ENCODE peak calls at places on chromosomes 7 and 10, in ten cellular contexts. C is astrocyte, L is prostate gland, N is BJ, R is AG09309, S is mammary epithelial cell, O is RWPE1, B is psoas muscle, I is body of pancreas, T is activated B cell treated with CpG ODN at 0.5 μM for 24 hours. V is an unnamed sample.

GRCh38 chr10:107733731-107734130 is 569.2 kb upstream of the SORCS1 start:
- DNase-seq in N (peak), S (no peak), B (no peak), I (no peak), C (peak), T (no peak), L (no peak), O (no peak), R (no peak), V (no peak)

GRCh38 chr7:88111136-88111748 is 108.6 kb downstream of the SRI start:
- DNase-seq in B (no peak), I (no peak), O (peak), N (peak), R (peak), T (no peak), S (peak), C (peak), L (no peak), V (no peak)

GRCh38 chr10:5948999-5949759 is 28.2 kb downstream of the IL15RA start:
- DNase-seq in N (no peak), S (peak), R (no peak), I (peak), B (peak), O (peak), T (no peak), C (peak), L (no peak), V (peak)

GRCh38 chr10:7071421-7071820 is 339.4 kb downstream of the SFMBT2 start:
- DNase-seq in B (no peak), O (no peak), R (no peak), S (no peak), L (no peak), T (no peak), N (no peak), I (no peak), C (no peak), V (no peak)

GRCh38 chr10:130998046-130998435 is 313.5 kb downstream of the TCERG1L start:
- DNase-seq in O (no peak), C (no peak), N (no peak), T (no peak), R (no peak), B (no peak), I (no peak), S (no peak), L (no peak), V (no peak)

GRCh38 chr7:21253740-21254687 is 173.9 kb upstream of the SP4 start:
- DNase-seq in N (no peak), I (peak), B (no peak), T (no peak), R (no peak), L (peak), S (peak), O (peak), C (peak), V (peak)

GRCh38 chr7:29538322-29538874 is 25.2 kb upstream of the PRR15 start:
- DNase-seq in R (no peak), S (no peak), B (no peak), T (no peak), C (no peak), L (no peak), O (no peak), I (no peak), N (no peak), V (no peak)

GRCh38 chr10:45239642-45240041 is 75.8 kb downstream of the OR13A1 start:
- DNase-seq in T (no peak), I (no peak), R (peak), O (no peak), B (no peak), C (peak), S (no peak), N (peak), L (no peak), V (no peak)

GRCh38 chr10:88032566-88032965 is 169.1 kb downstream of the PTEN start:
- DNase-seq in O (peak), S (peak), N (no peak), I (no peak), L (no peak), B (no peak), T (no peak), C (peak), R (no peak), V (no peak)

GRCh38 chr10:124665980-124666379 is 78.2 kb downstream of the FAM53B start:
- DNase-seq in B (no peak), I (no peak), O (no peak), N (no peak), T (no peak), C (peak), L (no peak), S (no peak), R (no peak), V (no peak)

GRCh38 chr10:3861785-3862184 is 76.8 kb upstream of the KLF6 start:
- DNase-seq in R (no peak), B (no peak), C (no peak), N (no peak), S (no peak), L (no peak), I (no peak), T (no peak), O (no peak), V (no peak)

GRCh38 chr10:86139066-86139657 is 227.4 kb downstream of the GRID1 start:
- DNase-seq in S (no peak), O (peak), R (no peak), C (no peak), T (no peak), I (peak), N (no peak), B (no peak), L (no peak), V (peak)
- TF ChIP-seq CTCF in S (no peak), O (peak), R (peak), C (no peak), T (no peak), I (peak), N (peak), B (peak), L (no peak), V (peak)

DNA sequence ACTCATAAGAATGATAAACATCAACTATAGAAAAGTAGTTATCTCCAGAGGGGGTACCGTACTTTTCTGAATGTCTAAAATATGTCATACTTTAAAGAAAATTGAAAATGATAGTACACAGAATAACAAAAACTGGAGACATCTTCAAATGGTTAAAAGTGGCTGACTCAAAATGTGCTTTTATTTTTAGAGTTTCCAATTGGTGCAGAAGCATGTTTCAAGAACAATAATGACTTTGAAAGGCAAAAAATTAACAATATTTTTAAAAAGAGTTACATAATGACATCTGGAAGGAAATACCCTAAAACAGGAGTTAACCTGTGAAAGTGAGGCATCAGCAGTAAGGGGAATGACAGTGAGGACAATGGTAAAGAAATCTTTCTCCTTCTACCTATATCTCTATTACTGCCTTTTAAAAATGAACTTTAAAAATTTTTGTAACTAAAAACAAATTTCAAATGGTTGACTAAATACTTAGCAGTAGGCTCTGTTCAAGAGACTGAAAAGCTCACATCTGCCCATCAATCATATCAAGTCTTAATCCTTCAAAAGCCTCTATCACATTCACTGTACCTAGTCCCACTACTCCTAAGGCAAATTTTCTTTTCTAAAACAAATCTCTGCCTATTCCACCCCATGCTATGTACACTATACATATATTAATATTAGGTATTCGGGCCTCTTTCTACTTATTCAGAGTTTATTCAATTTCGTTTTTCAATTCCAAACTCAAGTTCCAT is 3.0 kb downstream of the ASZ1 start:
- DNase-seq in I (no peak), R (no peak), N (no peak), L (no peak), O (no peak), T (no peak), C (no peak), B (no peak), S (no peak), V (no peak)
- TF ChIP-seq CTCF in I (no peak), R (no peak), N (no peak), L (no peak), O (no peak), T (no peak), C (no peak), B (no peak), S (no peak), V (no peak)

DNA sequence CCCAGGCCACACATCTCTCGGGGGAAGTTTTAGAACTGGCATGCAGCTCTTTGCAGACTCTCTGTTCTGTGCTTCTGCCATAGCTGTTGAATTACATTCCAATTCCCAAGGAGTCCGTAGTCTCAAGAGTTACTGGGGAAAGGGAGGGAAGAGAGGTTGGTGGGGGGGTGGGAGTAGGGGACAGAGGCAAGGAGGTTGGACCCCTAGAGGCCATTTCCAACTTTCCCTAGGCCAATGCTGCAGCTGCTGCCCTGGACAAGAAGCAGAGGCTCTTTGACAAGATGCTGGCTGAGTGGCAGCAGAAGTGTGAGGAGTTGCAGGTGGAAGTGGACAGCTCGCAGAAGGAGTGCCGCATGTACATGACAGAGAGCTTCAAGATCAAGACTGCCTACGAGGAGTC is 23.8 kb downstream of the MYH16 start:
- DNase-seq in C (no peak), I (no peak), R (no peak), S (no peak), N (no peak), B (no peak), L (no peak), O (no peak), T (no peak), V (no peak)
- TF ChIP-seq CTCF in C (no peak), I (no peak), R (no peak), S (no peak), N (no peak), B (no peak), L (no peak), O (no peak), T (no peak), V (no peak)

DNA sequence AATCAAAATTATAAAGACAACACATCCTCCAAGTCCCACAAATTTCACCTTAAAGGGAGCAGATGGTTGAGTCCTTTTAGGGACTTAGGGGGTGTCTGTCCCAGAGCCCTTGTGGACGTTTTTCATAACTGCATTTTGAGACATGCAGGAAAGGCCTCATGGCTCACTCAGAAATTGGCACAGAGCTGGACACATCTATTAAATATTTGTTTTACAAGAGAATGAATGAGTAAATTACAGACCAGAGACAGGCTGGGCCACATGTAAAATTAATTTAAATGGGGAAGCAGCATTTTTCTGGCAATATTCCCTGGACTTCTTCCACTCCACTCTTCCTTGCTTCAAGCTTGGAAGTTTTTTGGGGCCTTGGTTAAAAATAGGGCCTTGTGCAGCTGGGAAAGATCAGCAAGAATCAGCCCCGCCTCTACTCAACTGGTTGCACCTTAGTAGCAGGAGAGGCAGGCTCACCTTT is 20.0 kb downstream of the LAMB1 start:
- DNase-seq in B (no peak), L (peak), T (no peak), C (peak), R (no peak), N (peak), I (no peak), S (no peak), O (no peak), V (no peak)
- TF ChIP-seq CTCF in B (no peak), L (peak), T (no peak), C (peak), R (peak), N (peak), I (no peak), S (peak), O (no peak), V (peak)

DNA sequence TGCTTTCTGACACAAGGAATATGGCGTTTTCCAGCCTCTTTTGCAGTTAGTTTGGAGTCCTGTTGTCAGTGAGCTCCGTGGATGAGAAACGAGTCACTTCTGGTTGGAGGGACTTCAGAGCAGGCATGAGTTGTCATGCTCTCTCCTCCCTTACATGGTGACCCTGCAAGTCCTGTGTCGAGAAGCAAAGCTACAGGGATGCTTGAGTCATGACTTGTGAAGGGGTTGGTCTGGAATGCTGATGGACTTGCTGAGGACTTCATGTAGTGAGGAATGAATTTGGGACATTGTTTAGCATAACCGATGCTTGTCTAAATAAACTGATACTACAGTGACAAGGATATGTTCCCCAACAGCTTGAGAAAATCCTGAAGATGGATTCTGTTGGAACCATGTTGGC is 108.8 kb downstream of the ADCYAP1R1 start:
- DNase-seq in T (no peak), C (no peak), S (no peak), B (no peak), L (no peak), O (no peak), R (no peak), N (no peak), I (no peak), V (no peak)
- TF ChIP-seq CTCF in T (no peak), C (no peak), S (no peak), B (no peak), L (no peak), O (no peak), R (no peak), N (no peak), I (no peak), V (no peak)

GRCh38 chr10:9877978-9878377 is 1139.7 kb upstream of the CELF2 start:
- DNase-seq in I (no peak), N (no peak), O (no peak), S (no peak), B (no peak), T (no peak), R (no peak), C (no peak), L (no peak), V (no peak)
- TF ChIP-seq CTCF in I (no peak), N (no peak), O (no peak), S (no peak), B (no peak), T (no peak), R (no peak), C (no peak), L (no peak), V (no peak)

GRCh38 chr10:48974757-48975156 is 35.1 kb upstream of the LRRC18 start:
- DNase-seq in N (no peak), L (no peak), C (no peak), O (no peak), I (no peak), S (no peak), B (no peak), T (no peak), R (no peak), V (no peak)
- TF ChIP-seq CTCF in N (no peak), L (no peak), C (no peak), O (no peak), I (no peak), S (no peak), B (no peak), T (no peak), R (no peak), V (no peak)

GRCh38 chr7:1121476-1121875 is 33.6 kb downstream of the GPER1 start:
- DNase-seq in I (no peak), R (no peak), N (no peak), L (no peak), B (peak), T (no peak), O (no peak), C (no peak), S (no peak), V (no peak)
- TF ChIP-seq CTCF in I (no peak), R (no peak), N (no peak), L (no peak), B (no peak), T (no peak), O (no peak), C (no peak), S (no peak), V (no peak)

GRCh38 chr7:69912141-69912540 is 313.9 kb downstream of the AUTS2 start:
- DNase-seq in B (no peak), N (no peak), I (no peak), S (no peak), T (no peak), O (no peak), L (no peak), C (no peak), R (no peak), V (no peak)

GRCh38 chr7:69912846-69913245 is 314.6 kb downstream of the AUTS2 start:
- DNase-seq in N (no peak), L (no peak), C (peak), I (no peak), T (no peak), O (no peak), S (no peak), B (no peak), R (no peak), V (no peak)

GRCh38 chr7:69910150-69910549 is 311.9 kb downstream of the AUTS2 start:
- DNase-seq in R (no peak), I (no peak), O (no peak), S (no peak), L (no peak), B (no peak), T (no peak), N (no peak), C (no peak), V (no peak)

GRCh38 chr7:69907720-69908119 is 309.4 kb downstream of the AUTS2 start:
- DNase-seq in T (no peak), S (no peak), C (no peak), R (no peak), L (no peak), I (no peak), B (no peak), N (no peak), O (no peak), V (no peak)

DNA sequence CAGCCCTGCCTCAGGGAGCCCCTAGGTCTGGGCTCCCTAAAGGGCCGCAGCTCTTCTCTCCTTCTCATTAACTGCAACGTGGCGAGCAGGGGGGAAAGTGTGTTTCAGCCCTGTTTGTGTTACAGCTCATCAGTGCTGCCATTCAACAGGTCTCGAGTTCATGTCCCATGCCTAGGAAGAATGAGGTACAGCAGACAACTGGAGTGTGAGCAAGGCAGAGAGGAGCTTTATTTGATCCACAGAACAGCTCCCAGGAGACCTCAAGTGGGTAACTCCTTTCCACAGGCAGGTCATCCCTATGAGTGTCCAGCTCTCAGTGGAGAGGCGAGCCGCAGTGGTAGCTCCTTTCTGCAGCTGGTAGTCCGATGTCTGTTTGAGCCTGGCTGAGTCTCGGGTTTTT is 313.1 kb downstream of the AUTS2 start:
- DNase-seq in B (no peak), N (no peak), I (no peak), L (no peak), R (no peak), C (no peak), O (no peak), S (no peak), T (no peak), V (no peak)
- TF ChIP-seq CTCF in B (no peak), N (no peak), I (no peak), L (no peak), R (no peak), C (no peak), O (no peak), S (no peak), T (no peak), V (no peak)

GRCh38 chr7:45937862-45938261 is 16.8 kb upstream of the IGFBP3 start:
- DNase-seq in I (no peak), L (no peak), T (no peak), N (no peak), S (no peak), C (no peak), O (no peak), B (no peak), R (no peak), V (no peak)

GRCh38 chr7:45937301-45937700 is 16.2 kb upstream of the IGFBP3 start:
- DNase-seq in T (no peak), C (no peak), I (no peak), L (no peak), B (no peak), R (no peak), S (no peak), N (peak), O (no peak), V (no peak)

GRCh38 chr7:45939574-45939973 is 18.5 kb upstream of the IGFBP3 start:
- DNase-seq in C (no peak), S (no peak), B (no peak), I (no peak), O (no peak), N (no peak), R (no peak), T (no peak), L (no peak), V (no peak)

GRCh38 chr7:45940939-45941338 is 19.9 kb upstream of the IGFBP3 start:
- DNase-seq in L (no peak), N (no peak), S (no peak), I (no peak), O (no peak), B (no peak), T (no peak), R (no peak), C (no peak), V (no peak)

GRCh38 chr7:45938626-45939302 is 17.7 kb upstream of the IGFBP3 start:
- DNase-seq in O (no peak), B (no peak), N (no peak), C (no peak), S (no peak), I (no peak), T (no peak), R (no peak), L (no peak), V (no peak)
- TF ChIP-seq CTCF in O (no peak), B (no peak), N (no peak), C (no peak), S (no peak), I (no peak), T (no peak), R (no peak), L (no peak), V (peak)